ENCODE peak calls at places on chromosome 14, in seven cellular contexts. K is NCI-H1436 treated with DMSO at 0.1 percent for 48 hours; F is activated CD4-positive, alpha-beta T cell treated with anti-CD3 and anti-CD28 coated beads, Interleukin-2, amount 10 ng/mL, durations not matched to agents 7 days and 5 days; G is T follicular helper cell; D is astrocyte of the cerebellum; Y is A172; E is RPMI7951. Z is an unnamed sample.

GRCh38 chr14:65170768-65171251 is 68.5 kb upstream of the MAX start:
- DNase-seq in K (no peak), F (peak), G (peak), D (peak), Y (peak), E (peak), Z (peak)

GRCh38 chr14:74579447-74580274 is 32.4 kb downstream of the LTBP2 start:
- DNase-seq in K (no peak), F (peak), G (no peak), D (peak), Y (peak), E (peak), Z (no peak)

GRCh38 chr14:104656014-104656714 is 33.3 kb upstream of the INF2 start:
- DNase-seq in K (no peak), F (no peak), G (no peak), D (no peak), Y (no peak), E (peak), Z (no peak)

GRCh38 chr14:56491299-56492285 is 88.0 kb upstream of the TMEM260 start:
- DNase-seq in K (no peak), F (peak), G (peak), D (peak), Y (peak), E (peak), Z (peak)

GRCh38 chr14:100536721-100537700 is 50.2 kb downstream of the BEGAIN start:
- DNase-seq in K (no peak), F (no peak), G (no peak), D (no peak), Y (no peak), E (no peak), Z (no peak)

GRCh38 chr14:68283378-68284123 is 464.0 kb downstream of the RAD51B start:
- DNase-seq in K (no peak), F (peak), G (peak), D (no peak), Y (no peak), E (no peak), Z (no peak)

GRCh38 chr14:61025239-61026223 is 44.5 kb downstream of the SLC38A6 start:
- DNase-seq in K (peak), F (peak), G (peak), D (peak), Y (peak), E (peak), Z (peak)

GRCh38 chr14:98647754-98648153 is 624.2 kb downstream of the BCL11B start:
- DNase-seq in K (no peak), F (no peak), G (no peak), D (no peak), Y (no peak), E (no peak), Z (no peak)

GRCh38 chr14:21300892-21301291 is 21.0 kb downstream of the RPGRIP1 start:
- DNase-seq in K (no peak), F (peak), G (no peak), D (no peak), Y (no peak), E (no peak), Z (no peak)

GRCh38 chr14:104293851-104294627 is 155.7 kb downstream of the KIF26A start:
- DNase-seq in K (no peak), F (no peak), G (no peak), D (no peak), Y (no peak), E (no peak), Z (no peak)

GRCh38 chr14:96205059-96205993 is 687 bp downstream of the BDKRB2 start:
- DNase-seq in K (no peak), F (no peak), G (no peak), D (no peak), Y (no peak), E (no peak), Z (no peak)

GRCh38 chr14:91310620-91311283 is 66.2 kb upstream of the GPR68 start:
- DNase-seq in K (no peak), F (peak), G (peak), D (no peak), Y (no peak), E (no peak), Z (no peak)

GRCh38 chr14:89957791-89958190 is 2.1 kb downstream of the TDP1 start:
- DNase-seq in K (no peak), F (no peak), G (no peak), D (no peak), Y (peak), E (peak), Z (no peak)

GRCh38 chr14:24784981-24785380 is 151.0 kb upstream of the GZMB start:
- DNase-seq in K (no peak), F (no peak), G (no peak), D (no peak), Y (no peak), E (no peak), Z (no peak)

GRCh38 chr14:53247596-53248370 is 94.7 kb upstream of the DDHD1 start:
- DNase-seq in K (no peak), F (no peak), G (no peak), D (no peak), Y (no peak), E (no peak), Z (no peak)

GRCh38 chr14:54200726-54201125 is 196.1 kb upstream of the CDKN3 start:
- DNase-seq in K (no peak), F (no peak), G (no peak), D (no peak), Y (no peak), E (no peak), Z (no peak)

GRCh38 chr14:90502760-90503159 is 105.9 kb downstream of the CALM1 start:
- DNase-seq in K (no peak), F (no peak), G (no peak), D (no peak), Y (no peak), E (no peak), Z (no peak)

GRCh38 chr14:82422186-82422585 is 888.5 kb upstream of the SEL1L start:
- DNase-seq in K (peak), F (no peak), G (no peak), D (no peak), Y (no peak), E (no peak), Z (no peak)

GRCh38 chr14:61568572-61569011 is 126.7 kb upstream of the HIF1A start:
- DNase-seq in K (no peak), F (peak), G (peak), D (no peak), Y (no peak), E (no peak), Z (no peak)

GRCh38 chr14:61584258-61584657 is 111.1 kb upstream of the HIF1A start:
- DNase-seq in K (no peak), F (no peak), G (no peak), D (no peak), Y (no peak), E (peak), Z (no peak)

GRCh38 chr14:99384446-99385417 is 95.9 kb downstream of the SETD3 start:
- DNase-seq in K (no peak), F (no peak), G (no peak), D (no peak), Y (no peak), E (no peak), Z (no peak)

GRCh38 chr14:99426265-99426664 is 54.4 kb downstream of the SETD3 start:
- DNase-seq in K (no peak), F (no peak), G (no peak), D (no peak), Y (no peak), E (no peak), Z (no peak)

GRCh38 chr14:100078997-100079561 is 13.9 kb downstream of the EVL start:
- DNase-seq in K (no peak), F (peak), G (peak), D (peak), Y (peak), E (peak), Z (no peak)

GRCh38 chr14:56715938-56716337 is 94.3 kb downstream of the OTX2 start:
- DNase-seq in K (no peak), F (no peak), G (no peak), D (no peak), Y (no peak), E (no peak), Z (no peak)

GRCh38 chr14:55847766-55848165 is 267.8 kb downstream of the KTN1 start:
- DNase-seq in K (no peak), F (no peak), G (no peak), D (peak), Y (no peak), E (peak), Z (no peak)

GRCh38 chr14:54918427-54918826 is 15.8 kb upstream of the GCH1 start:
- DNase-seq in K (no peak), F (no peak), G (no peak), D (no peak), Y (no peak), E (no peak), Z (no peak)

GRCh38 chr14:72633551-72633950 is 260.4 kb downstream of the DPF3 start:
- DNase-seq in K (no peak), F (no peak), G (no peak), D (no peak), Y (no peak), E (no peak), Z (no peak)

GRCh38 chr14:54446201-54446693 is 5.1 kb upstream of the CNIH1 start:
- DNase-seq in K (no peak), F (no peak), G (no peak), D (no peak), Y (no peak), E (no peak), Z (no peak)

Z was measured in hippocampal formation.